ENCODE peak calls at places on chromosomes 16 and 17, in five cellular contexts. B is brain microvascular endothelial cell, P is tibial nerve, K is cardiac muscle cell, S is fibroblast of lung. N is an unnamed sample.

GRCh38 chr16:11985250-11985649 is 8.7 kb downstream of the SNX29 start:
- DNase-seq in B (no peak), P (no peak), K (no peak), S (no peak), N (no peak)

GRCh38 chr16:17827313-17827712 is 356.6 kb upstream of the XYLT1 start:
- DNase-seq in B (peak), P (no peak), K (no peak), S (peak), N (no peak)

GRCh38 chr17:74730491-74731346 is 6.3 kb upstream of the RAB37 start:
- DNase-seq in B (no peak), P (no peak), K (no peak), S (peak), N (no peak)

GRCh38 chr16:57810197-57811024 is 8.1 kb upstream of the KIFC3 start:
- DNase-seq in B (peak), P (peak), K (no peak), S (peak), N (peak)

GRCh38 chr17:1639549-1639948 is 6.0 kb downstream of the SCARF1 start:
- DNase-seq in B (no peak), P (no peak), K (no peak), S (no peak), N (no peak)

GRCh38 chr16:22188595-22189442 is 17.3 kb upstream of the EEF2K start:
- DNase-seq in B (peak), P (peak), K (peak), S (peak), N (peak)

GRCh38 chr17:4064366-4064765 is 78.5 kb downstream of the ZZEF1 start:
- DNase-seq in B (no peak), P (no peak), K (peak), S (no peak), N (no peak)

GRCh38 chr17:43324205-43324893 is 74.4 kb upstream of the ARL4D start:
- DNase-seq in B (no peak), P (no peak), K (no peak), S (no peak), N (no peak)

GRCh38 chr17:46859996-46860395 is 8.6 kb downstream of the WNT9B start:
- DNase-seq in B (no peak), P (no peak), K (no peak), S (no peak), N (no peak)

GRCh38 chr17:21318439-21318838 is 33.9 kb downstream of the MAP2K3 start:
- DNase-seq in B (no peak), P (no peak), K (no peak), S (no peak), N (no peak)

GRCh38 chr16:63890072-63890471 is 1231.8 kb downstream of the CDH11 start:
- DNase-seq in B (peak), P (peak), K (no peak), S (peak), N (no peak)

GRCh38 chr17:77322534-77323412 is 182.0 kb downstream of the SEC14L1 start:
- DNase-seq in B (peak), P (peak), K (peak), S (peak), N (no peak)

GRCh38 chr16:55376567-55377167 is 52.7 kb downstream of the IRX6 start:
- DNase-seq in B (no peak), P (no peak), K (no peak), S (no peak), N (no peak)

GRCh38 chr17:72788950-72789585 is 303.4 kb downstream of the SLC39A11 start:
- DNase-seq in B (peak), P (no peak), K (no peak), S (peak), N (no peak)

GRCh38 chr16:11410382-11411058 is 65.3 kb downstream of the RMI2 start:
- DNase-seq in B (no peak), P (peak), K (no peak), S (no peak), N (no peak)

GRCh38 chr16:73172621-73173312 is 124.8 kb upstream of the ZFHX3 start:
- DNase-seq in B (peak), P (peak), K (peak), S (peak), N (no peak)

GRCh38 chr16:88862968-88863367 is 3.5 kb downstream of the PABPN1L start:
- DNase-seq in B (no peak), P (no peak), K (no peak), S (no peak), N (no peak)

GRCh38 chr16:11004351-11004750 is 60.0 kb downstream of the CLEC16A start:
- DNase-seq in B (no peak), P (no peak), K (no peak), S (peak), N (no peak)

GRCh38 chr16:82524939-82525338 is 101.8 kb upstream of the CDH13 start:
- DNase-seq in B (no peak), P (no peak), K (no peak), S (no peak), N (no peak)

GRCh38 chr16:67770371-67770991 is 35.9 kb downstream of the RANBP10 start:
- DNase-seq in B (peak), P (no peak), K (peak), S (peak), N (no peak)

GRCh38 chr16:55273356-55273755 is 50.6 kb upstream of the IRX6 start:
- DNase-seq in B (no peak), P (no peak), K (no peak), S (no peak), N (no peak)

GRCh38 chr16:64238576-64238975 is 883.3 kb downstream of the CDH11 start:
- DNase-seq in B (no peak), P (no peak), K (no peak), S (peak), N (no peak)

GRCh38 chr17:80803451-80804428 is 187.9 kb upstream of the CHMP6 start:
- DNase-seq in B (no peak), P (no peak), K (no peak), S (no peak), N (no peak)

GRCh38 chr17:79670537-79671386 is 59.9 kb upstream of the RBFOX3 start:
- DNase-seq in B (no peak), P (no peak), K (no peak), S (no peak), N (no peak)

GRCh38 chr17:35540589-35541404 is 3.3 kb upstream of the SLFN12L start:
- DNase-seq in B (peak), P (peak), K (no peak), S (peak), N (no peak)

GRCh38 chr17:47650525-47651522 is 1.1 kb downstream of the KPNB1 start:
- DNase-seq in B (peak), P (peak), K (peak), S (peak), N (peak)

GRCh38 chr17:40678902-40679522 is 14.0 kb upstream of the KRT222 start:
- DNase-seq in B (no peak), P (no peak), K (no peak), S (peak), N (no peak)

GRCh38 chr16:74745926-74746325 is 28.7 kb downstream of the FA2H start:
- DNase-seq in B (no peak), P (no peak), K (no peak), S (no peak), N (no peak)

GRCh38 chr16:16052916-16053315 is 103.5 kb downstream of the ABCC1 start:
- DNase-seq in B (peak), P (no peak), K (no peak), S (peak), N (no peak)

GRCh38 chr16:68289621-68290329 is 21.0 kb downstream of the SLC7A6OS start:
- DNase-seq in B (no peak), P (no peak), K (no peak), S (peak), N (no peak)

GRCh38 chr16:50265260-50265659 is 1.1 kb upstream of the ADCY7 start:
- DNase-seq in B (no peak), P (no peak), K (no peak), S (no peak), N (no peak)

GRCh38 chr16:84194018-84194417 is 3.1 kb downstream of the ADAD2 start:
- DNase-seq in B (no peak), P (no peak), K (no peak), S (no peak), N (no peak)

GRCh38 chr16:20878682-20879147 is 21.4 kb downstream of the DCUN1D3 start:
- DNase-seq in B (no peak), P (no peak), K (peak), S (no peak), N (no peak)

GRCh38 chr16:15053904-15054303 is 2.0 kb downstream of the NTAN1 start:
- DNase-seq in B (no peak), P (no peak), K (no peak), S (no peak), N (no peak)

GRCh38 chr16:4972938-4973587 is 14.9 kb downstream of the SEC14L5 start:
- DNase-seq in B (no peak), P (no peak), K (no peak), S (no peak), N (no peak)

GRCh38 chr16:69796285-69797118 is 34.4 kb downstream of the WWP2 start:
- DNase-seq in B (peak), P (peak), K (peak), S (peak), N (no peak)

GRCh38 chr16:83389751-83390150 is 418.0 kb upstream of the HSBP1 start:
- DNase-seq in B (no peak), P (no peak), K (peak), S (peak), N (no peak)

GRCh38 chr17:41896726-41897125 is 22.0 kb downstream of the ACLY start:
- DNase-seq in B (no peak), P (no peak), K (no peak), S (no peak), N (no peak)
- TF ChIP-seq CTCF in B (peak), P (no peak), K (no peak), S (no peak), N (no peak)

GRCh38 chr17:57352658-57353057 is 96.3 kb downstream of the MSI2 start:
- DNase-seq in B (no peak), P (peak), K (no peak), S (no peak), N (no peak)
- TF ChIP-seq CTCF in B (no peak), P (no peak), K (no peak), S (no peak), N (no peak)

DNA sequence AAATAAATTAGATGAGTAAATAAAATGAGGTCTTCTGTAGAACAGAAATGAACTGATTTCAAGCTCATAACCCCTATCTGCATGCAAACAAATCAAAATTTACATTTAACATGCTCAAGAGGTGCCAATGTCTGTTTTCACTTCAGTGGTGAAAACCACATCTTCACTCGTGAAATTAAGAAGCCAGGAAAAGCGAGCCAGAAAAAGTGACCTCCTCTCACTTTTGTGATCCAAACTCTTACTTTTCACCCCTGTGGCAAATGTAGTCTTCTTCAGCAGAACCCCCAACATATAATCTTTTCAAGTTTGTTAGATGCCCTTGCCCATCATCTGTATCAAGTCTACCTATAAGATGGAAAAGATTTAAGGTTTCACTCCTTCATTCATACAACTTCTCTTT is 9.5 kb upstream of the QRICH2 start:
- DNase-seq in B (no peak), P (no peak), K (no peak), S (no peak), N (no peak)
- TF ChIP-seq CTCF in B (no peak), P (no peak), K (no peak), S (no peak), N (no peak)

GRCh38 chr17:8791248-8791909 is 7.8 kb downstream of the MFSD6L start:
- DNase-seq in B (no peak), P (no peak), K (no peak), S (no peak), N (no peak)
- TF ChIP-seq CTCF in B (peak), P (no peak), K (peak), S (peak), N (peak)

GRCh38 chr17:39236981-39237441 is 11.3 kb upstream of the STAC2 start:
- DNase-seq in B (no peak), P (no peak), K (no peak), S (no peak), N (no peak)

GRCh38 chr17:39236383-39236927 is 10.7 kb upstream of the STAC2 start:
- DNase-seq in B (no peak), P (no peak), K (no peak), S (no peak), N (no peak)

GRCh38 chr17:39231587-39232551 is 6.1 kb upstream of the STAC2 start:
- DNase-seq in B (peak), P (no peak), K (peak), S (no peak), N (peak)

GRCh38 chr17:39237586-39237985 is 11.8 kb upstream of the STAC2 start:
- DNase-seq in B (no peak), P (no peak), K (no peak), S (no peak), N (no peak)

GRCh38 chr17:39235555-39236221 is 9.9 kb upstream of the STAC2 start:
- DNase-seq in B (peak), P (no peak), K (peak), S (peak), N (no peak)
- TF ChIP-seq CTCF in B (peak), P (no peak), K (peak), S (peak), N (peak)

DNA sequence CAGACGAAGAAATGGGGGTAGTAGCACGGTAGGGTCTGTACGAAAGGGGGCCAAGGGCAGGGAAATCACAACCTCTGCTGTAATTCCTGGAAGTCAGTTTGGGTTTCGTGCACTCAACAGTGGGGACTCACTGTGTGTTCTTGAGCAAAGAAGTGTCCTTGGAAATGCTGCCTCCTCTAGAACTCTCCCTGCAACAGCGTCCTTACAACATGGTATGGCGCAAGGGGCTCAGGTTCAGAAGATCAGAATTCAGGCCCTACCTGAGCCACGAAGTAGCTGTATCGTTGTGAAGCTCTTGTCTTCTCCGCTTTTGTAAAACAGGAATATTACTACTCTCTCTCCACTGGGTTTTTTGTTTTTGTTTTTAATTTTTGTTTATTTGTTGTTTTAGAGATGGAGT is 106.2 kb upstream of the CLEC3A start:
- DNase-seq in B (no peak), P (no peak), K (no peak), S (no peak), N (no peak)
- TF ChIP-seq CTCF in B (no peak), P (no peak), K (no peak), S (no peak), N (no peak)

GRCh38 chr17:8152112-8152775 is at the start of gene PER1:
- DNase-seq in B (peak), P (peak), K (peak), S (peak), N (peak)

GRCh38 chr17:8149419-8150193 is 2.6 kb downstream of the PER1 start:
- DNase-seq in B (no peak), P (peak), K (no peak), S (no peak), N (no peak)

GRCh38 chr17:8150194-8151119 is 1.7 kb downstream of the PER1 start:
- DNase-seq in B (no peak), P (peak), K (no peak), S (no peak), N (no peak)

GRCh38 chr17:8151641-8152111 is 528 bp downstream of the PER1 start:
- DNase-seq in B (no peak), P (peak), K (peak), S (peak), N (no peak)

GRCh38 chr17:8151120-8151640 is 1.0 kb downstream of the PER1 start:
- DNase-seq in B (peak), P (peak), K (peak), S (peak), N (peak)
- TF ChIP-seq CTCF in B (no peak), P (no peak), K (no peak), S (no peak), N (no peak)

GRCh38 chr17:39647242-39647641 is 10.3 kb downstream of the STARD3 start:
- DNase-seq in B (no peak), P (no peak), K (no peak), S (no peak), N (no peak)
- TF ChIP-seq CTCF in B (no peak), P (no peak), K (no peak), S (no peak), N (no peak)

GRCh38 chr17:50806141-50806643 is 29.2 kb upstream of the WFIKKN2 start:
- DNase-seq in B (peak), P (no peak), K (no peak), S (no peak), N (no peak)
- TF ChIP-seq CTCF in B (peak), P (no peak), K (peak), S (peak), N (peak)

N was measured in progenitor cell of endocrine pancreas.